ENCODE peak calls at places on chromosomes 3 and 15, in seven cellular contexts. One of them, this sample, is unnamed.

GRCh38 chr15:67833504-67834248 is 6.2 kb downstream of the RNU6-1 start:
- DNase-seq in tibial artery: no peak
- DNase-seq in pancreas: peak; percentile 78
- DNase-seq in uterus: no peak
- DNase-seq in fibroblast of lung: no peak
- DNase-seq in right cardiac atrium: no peak
- DNase-seq in RWPE2: peak; percentile 72
- DNase-seq in this sample: no peak

GRCh38 chr15:64152507-64153387 is 1.2 kb downstream of the SNX22 start:
- DNase-seq in tibial artery: no peak
- DNase-seq in pancreas: peak; percentile 71
- DNase-seq in uterus: no peak
- DNase-seq in fibroblast of lung: no peak
- DNase-seq in right cardiac atrium: peak; percentile 67
- DNase-seq in RWPE2: no peak
- DNase-seq in this sample: peak; percentile 72

GRCh38 chr15:85570331-85570730 is 189.9 kb downstream of the AKAP13 start:
- DNase-seq in tibial artery: no peak
- DNase-seq in pancreas: no peak
- DNase-seq in uterus: no peak
- DNase-seq in fibroblast of lung: no peak
- DNase-seq in right cardiac atrium: no peak
- DNase-seq in RWPE2: no peak
- DNase-seq in this sample: no peak

GRCh38 chr3:174937488-174937887 is 78.4 kb downstream of the NAALADL2 start:
- DNase-seq in tibial artery: no peak
- DNase-seq in pancreas: no peak
- DNase-seq in uterus: no peak
- DNase-seq in fibroblast of lung: peak; percentile 55
- DNase-seq in right cardiac atrium: no peak
- DNase-seq in RWPE2: no peak
- DNase-seq in this sample: no peak

GRCh38 chr3:51886447-51886846 is 11.0 kb upstream of the IQCF5 start:
- DNase-seq in tibial artery: no peak
- DNase-seq in pancreas: no peak
- DNase-seq in uterus: no peak
- DNase-seq in fibroblast of lung: no peak
- DNase-seq in right cardiac atrium: no peak
- DNase-seq in RWPE2: no peak
- DNase-seq in this sample: no peak

GRCh38 chr3:32137870-32138269 is 31.4 kb downstream of the GPD1L start:
- DNase-seq in tibial artery: no peak
- DNase-seq in pancreas: no peak
- DNase-seq in uterus: no peak
- DNase-seq in fibroblast of lung: no peak
- DNase-seq in right cardiac atrium: no peak
- DNase-seq in RWPE2: no peak
- DNase-seq in this sample: no peak

GRCh38 chr3:156826144-156826895 is at the start of gene LEKR1:
- DNase-seq in tibial artery: peak; percentile 76
- DNase-seq in pancreas: peak; percentile 87
- DNase-seq in uterus: peak; percentile 72
- DNase-seq in fibroblast of lung: peak; percentile 95
- DNase-seq in right cardiac atrium: peak; percentile 95
- DNase-seq in RWPE2: peak; percentile 89
- DNase-seq in this sample: peak; percentile 90

GRCh38 chr15:84633311-84634227 is 20.5 kb downstream of the WDR73 start:
- DNase-seq in tibial artery: peak; percentile 69
- DNase-seq in pancreas: peak; percentile 87
- DNase-seq in uterus: peak; percentile 54
- DNase-seq in fibroblast of lung: peak; percentile 83
- DNase-seq in right cardiac atrium: peak; percentile 90
- DNase-seq in RWPE2: peak; percentile 88
- DNase-seq in this sample: peak; percentile 86

GRCh38 chr15:65377976-65378366 is at the start of gene IGDCC3:
- DNase-seq in tibial artery: no peak
- DNase-seq in pancreas: no peak
- DNase-seq in uterus: no peak
- DNase-seq in fibroblast of lung: peak; percentile 36
- DNase-seq in right cardiac atrium: no peak
- DNase-seq in RWPE2: no peak
- DNase-seq in this sample: no peak

GRCh38 chr3:127102587-127102986 is 90.3 kb upstream of the PRR23E start:
- DNase-seq in tibial artery: no peak
- DNase-seq in pancreas: no peak
- DNase-seq in uterus: no peak
- DNase-seq in fibroblast of lung: no peak
- DNase-seq in right cardiac atrium: no peak
- DNase-seq in RWPE2: peak; percentile 48
- DNase-seq in this sample: no peak

GRCh38 chr3:29764603-29765254 is 483.9 kb downstream of the RBMS3 start:
- DNase-seq in tibial artery: no peak
- DNase-seq in pancreas: no peak
- DNase-seq in uterus: no peak
- DNase-seq in fibroblast of lung: peak; percentile 79
- DNase-seq in right cardiac atrium: no peak
- DNase-seq in RWPE2: no peak
- DNase-seq in this sample: no peak

GRCh38 chr3:118628704-118629341 is 405.8 kb downstream of the IGSF11 start:
- DNase-seq in tibial artery: peak; percentile 23
- DNase-seq in pancreas: no peak
- DNase-seq in uterus: no peak
- DNase-seq in fibroblast of lung: peak; percentile 51
- DNase-seq in right cardiac atrium: peak; percentile 58
- DNase-seq in RWPE2: peak; percentile 66
- DNase-seq in this sample: no peak

GRCh38 chr3:155032918-155033317 is 47.2 kb upstream of the MME start:
- DNase-seq in tibial artery: no peak
- DNase-seq in pancreas: no peak
- DNase-seq in uterus: no peak
- DNase-seq in fibroblast of lung: peak; percentile 32
- DNase-seq in right cardiac atrium: no peak
- DNase-seq in RWPE2: no peak
- DNase-seq in this sample: no peak

GRCh38 chr15:42796955-42797779 is 60.2 kb upstream of the CDAN1 start:
- DNase-seq in tibial artery: no peak
- DNase-seq in pancreas: no peak
- DNase-seq in uterus: no peak
- DNase-seq in fibroblast of lung: no peak
- DNase-seq in right cardiac atrium: no peak
- DNase-seq in RWPE2: no peak
- DNase-seq in this sample: no peak
- H3K27ac ChIP-seq in tibial artery: no peak overlapping the region
- H3K27ac ChIP-seq in pancreas: no peak overlapping the region
- H3K27ac ChIP-seq in uterus: no peak overlapping the region
- H3K27ac ChIP-seq in fibroblast of lung: no peak overlapping the region
- H3K27ac ChIP-seq in right cardiac atrium: no peak overlapping the region
- H3K27ac ChIP-seq in RWPE2: peak overlapping the region; percentile 18
- H3K27ac ChIP-seq in this sample: no peak overlapping the region

GRCh38 chr15:91264651-91265351 is 164.7 kb downstream of the SV2B start:
- DNase-seq in tibial artery: no peak
- DNase-seq in pancreas: no peak
- DNase-seq in uterus: no peak
- DNase-seq in fibroblast of lung: no peak
- DNase-seq in right cardiac atrium: no peak
- DNase-seq in RWPE2: no peak
- DNase-seq in this sample: no peak

GRCh38 chr15:91261345-91261744 is 161.3 kb downstream of the SV2B start:
- DNase-seq in tibial artery: no peak
- DNase-seq in pancreas: no peak
- DNase-seq in uterus: no peak
- DNase-seq in fibroblast of lung: no peak
- DNase-seq in right cardiac atrium: no peak
- DNase-seq in RWPE2: no peak
- DNase-seq in this sample: no peak

GRCh38 chr15:91268510-91268909 is 168.5 kb downstream of the SV2B start:
- DNase-seq in tibial artery: no peak
- DNase-seq in pancreas: no peak
- DNase-seq in uterus: no peak
- DNase-seq in fibroblast of lung: no peak
- DNase-seq in right cardiac atrium: no peak
- DNase-seq in RWPE2: no peak
- DNase-seq in this sample: no peak

GRCh38 chr15:91265431-91265940 is 165.4 kb downstream of the SV2B start:
- DNase-seq in tibial artery: no peak
- DNase-seq in pancreas: no peak
- DNase-seq in uterus: no peak
- DNase-seq in fibroblast of lung: no peak
- DNase-seq in right cardiac atrium: no peak
- DNase-seq in RWPE2: no peak
- DNase-seq in this sample: no peak

DNA sequence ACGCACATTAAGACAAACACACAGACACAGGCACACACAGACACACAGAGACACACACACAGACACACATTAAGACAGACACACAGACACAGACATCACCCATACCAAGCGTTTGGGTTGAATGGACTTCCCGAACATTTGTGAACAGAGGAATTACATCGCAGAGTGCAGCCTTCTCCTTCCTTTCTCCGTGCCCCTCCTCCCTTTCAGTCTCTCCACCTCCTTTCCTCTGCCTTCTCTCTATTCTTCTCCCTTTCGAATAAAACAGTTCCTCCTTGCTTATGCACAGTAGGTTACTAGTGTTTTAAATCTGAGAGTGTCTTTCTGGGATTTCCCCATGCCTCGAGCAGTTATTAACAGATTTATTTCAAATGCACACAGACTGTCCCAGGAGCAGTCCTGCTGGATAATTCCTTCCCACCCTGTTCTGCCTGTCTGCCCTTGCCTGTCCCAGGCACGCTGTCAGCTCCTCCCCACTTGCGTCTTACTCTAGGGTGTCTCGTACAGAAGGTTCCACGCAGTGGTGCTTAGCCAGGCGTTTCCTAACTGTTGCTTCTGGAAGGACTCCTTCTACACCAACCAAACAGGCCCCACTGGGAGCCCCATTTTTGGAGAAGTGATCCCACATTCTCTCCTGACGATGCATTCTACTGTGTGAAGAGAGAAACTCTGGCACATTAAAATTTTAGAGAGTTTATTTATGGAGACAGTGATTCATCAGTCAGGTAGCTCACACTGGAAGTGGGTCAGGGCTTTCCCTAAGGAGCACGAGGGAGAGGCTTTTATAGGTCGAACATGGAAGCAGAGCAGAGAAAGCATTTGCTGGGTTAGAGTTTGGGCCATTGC is 163.8 kb downstream of the SV2B start:
- DNase-seq in tibial artery: peak; percentile 86
- DNase-seq in pancreas: no peak
- DNase-seq in uterus: peak; percentile 67
- DNase-seq in fibroblast of lung: peak; percentile 33
- DNase-seq in right cardiac atrium: peak; percentile 85
- DNase-seq in RWPE2: no peak
- DNase-seq in this sample: peak; percentile 92
- H3K4me3 ChIP-seq in tibial artery: peak overlapping the region; percentile 43
- H3K4me3 ChIP-seq in pancreas: no peak overlapping the region
- H3K4me3 ChIP-seq in uterus: peak overlapping the region; percentile 13
- H3K4me3 ChIP-seq in fibroblast of lung: no peak overlapping the region
- H3K4me3 ChIP-seq in right cardiac atrium: peak overlapping the region; percentile 5
- H3K4me3 ChIP-seq in RWPE2: no peak overlapping the region
- H3K4me3 ChIP-seq in this sample: peak overlapping the region; percentile 61

GRCh38 chr3:50295553-50296166 is 3.4 kb upstream of the IFRD2 start:
- DNase-seq in tibial artery: no peak
- DNase-seq in pancreas: no peak
- DNase-seq in uterus: no peak
- DNase-seq in fibroblast of lung: no peak
- DNase-seq in right cardiac atrium: no peak
- DNase-seq in RWPE2: no peak
- DNase-seq in this sample: peak; percentile 68

GRCh38 chr3:50296721-50297383 is 2.4 kb downstream of the HYAL3 start:
- DNase-seq in tibial artery: no peak
- DNase-seq in pancreas: no peak
- DNase-seq in uterus: no peak
- DNase-seq in fibroblast of lung: no peak
- DNase-seq in right cardiac atrium: peak; percentile 68
- DNase-seq in RWPE2: no peak
- DNase-seq in this sample: peak; percentile 75

GRCh38 chr3:50298836-50299637 is at the start of the genes HYAL3 and NAA80:
- DNase-seq in tibial artery: peak; percentile 99
- DNase-seq in pancreas: peak; percentile 96
- DNase-seq in uterus: peak; percentile 100
- DNase-seq in fibroblast of lung: peak; percentile 99
- DNase-seq in right cardiac atrium: peak; percentile 100
- DNase-seq in RWPE2: peak; percentile 99
- DNase-seq in this sample: peak; percentile 100

GRCh38 chr3:50297896-50298725 is 1.1 kb downstream of the HYAL3 start:
- DNase-seq in tibial artery: no peak
- DNase-seq in pancreas: no peak
- DNase-seq in uterus: peak; percentile 31
- DNase-seq in fibroblast of lung: no peak
- DNase-seq in right cardiac atrium: peak; percentile 69
- DNase-seq in RWPE2: no peak
- DNase-seq in this sample: peak; percentile 77

DNA sequence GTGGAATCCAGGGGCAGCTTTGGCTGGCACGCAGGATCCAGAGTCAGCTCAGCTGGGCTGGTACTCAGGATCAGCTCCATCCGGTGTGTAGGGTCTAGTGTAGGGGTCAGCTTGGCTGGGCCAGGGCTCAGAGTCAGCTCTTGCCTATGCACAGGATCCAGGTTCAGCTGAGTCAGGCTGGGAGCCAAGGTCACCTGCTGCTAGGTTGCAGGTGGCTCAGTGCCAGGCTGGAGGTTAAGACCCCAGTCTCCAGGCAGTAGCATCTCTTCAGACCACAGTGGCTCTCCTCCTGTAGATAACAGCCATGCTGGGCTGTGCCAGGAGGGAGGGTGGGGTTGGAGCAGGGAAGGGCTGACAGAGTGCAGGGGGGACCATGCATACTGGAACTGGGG is 1.8 kb downstream of the HYAL3 start:
- DNase-seq in tibial artery: no peak
- DNase-seq in pancreas: no peak
- DNase-seq in uterus: peak; percentile 55
- DNase-seq in fibroblast of lung: no peak
- DNase-seq in right cardiac atrium: peak; percentile 64
- DNase-seq in RWPE2: no peak
- DNase-seq in this sample: no peak
- H3K27ac ChIP-seq in tibial artery: no peak overlapping the region
- H3K27ac ChIP-seq in pancreas: no peak overlapping the region
- H3K27ac ChIP-seq in uterus: no peak overlapping the region
- H3K27ac ChIP-seq in fibroblast of lung: no peak overlapping the region
- H3K27ac ChIP-seq in right cardiac atrium: no peak overlapping the region
- H3K27ac ChIP-seq in RWPE2: no peak overlapping the region
- H3K27ac ChIP-seq in this sample: no peak overlapping the region

GRCh38 chr15:101091080-101092017 is 160.5 kb downstream of the CHSY1 start:
- DNase-seq in tibial artery: no peak
- DNase-seq in pancreas: no peak
- DNase-seq in uterus: peak; percentile 75
- DNase-seq in fibroblast of lung: peak; percentile 85
- DNase-seq in right cardiac atrium: peak; percentile 89
- DNase-seq in RWPE2: peak; percentile 69
- DNase-seq in this sample: peak; percentile 74

GRCh38 chr15:101092186-101092866 is 159.5 kb downstream of the CHSY1 start:
- DNase-seq in tibial artery: no peak
- DNase-seq in pancreas: no peak
- DNase-seq in uterus: no peak
- DNase-seq in fibroblast of lung: peak; percentile 13
- DNase-seq in right cardiac atrium: peak; percentile 38
- DNase-seq in RWPE2: peak; percentile 69
- DNase-seq in this sample: no peak

GRCh38 chr15:101089579-101090459 is 162.0 kb downstream of the CHSY1 start:
- DNase-seq in tibial artery: no peak
- DNase-seq in pancreas: no peak
- DNase-seq in uterus: no peak
- DNase-seq in fibroblast of lung: no peak
- DNase-seq in right cardiac atrium: no peak
- DNase-seq in RWPE2: peak; percentile 51
- DNase-seq in this sample: no peak

GRCh38 chr15:101088788-101089578 is 162.9 kb downstream of the CHSY1 start:
- DNase-seq in tibial artery: peak; percentile 65
- DNase-seq in pancreas: peak; percentile 97
- DNase-seq in uterus: peak; percentile 55
- DNase-seq in fibroblast of lung: peak; percentile 20
- DNase-seq in right cardiac atrium: peak; percentile 90
- DNase-seq in RWPE2: peak; percentile 72
- DNase-seq in this sample: no peak

GRCh38 chr15:101090460-101090853 is 161.4 kb downstream of the CHSY1 start:
- DNase-seq in tibial artery: no peak
- DNase-seq in pancreas: no peak
- DNase-seq in uterus: no peak
- DNase-seq in fibroblast of lung: no peak
- DNase-seq in right cardiac atrium: no peak
- DNase-seq in RWPE2: peak; percentile 33
- DNase-seq in this sample: no peak
- H3K4me3 ChIP-seq in tibial artery: no peak overlapping the region
- H3K4me3 ChIP-seq in pancreas: no peak overlapping the region
- H3K4me3 ChIP-seq in uterus: no peak overlapping the region
- H3K4me3 ChIP-seq in fibroblast of lung: no peak overlapping the region
- H3K4me3 ChIP-seq in right cardiac atrium: no peak overlapping the region
- H3K4me3 ChIP-seq in RWPE2: no peak overlapping the region
- H3K4me3 ChIP-seq in this sample: no peak overlapping the region

This sample was measured in coronary artery.